ENCODE peak calls at places on chromosomes 5 and 9, in eight cellular contexts. A is COR-L47; I is choroid plexus epithelial cell; F is naive thymus-derived CD8-positive, alpha-beta T cell; B is neural progenitor cell; J is ACHN; R is tibial nerve; X is stimulated activated CD4-positive, alpha-beta T cell treated with anti-CD3 and anti-CD28 coated beads, Interleukin-15, amount 100 ng/mL, for 1 hour. Y is an unnamed sample.

GRCh38 chr5:170523129-170523497 is 19.3 kb downstream of the KCNIP1 start:
- DNase-seq in A (peak; percentile 88), I (no peak), F (no peak), B (no peak), J (no peak), R (no peak), X (no peak), Y (no peak)

GRCh38 chr9:121299467-121300282 is 31.7 kb downstream of the GSN start:
- DNase-seq in A (peak; percentile 42), I (peak; percentile 43), F (no peak), B (peak; percentile 77), J (no peak), R (peak; percentile 67), X (no peak), Y (no peak)

GRCh38 chr5:2773327-2773726 is 21.9 kb upstream of the IRX2 start:
- DNase-seq in A (no peak), I (no peak), F (no peak), B (no peak), J (no peak), R (no peak), X (no peak), Y (no peak)

GRCh38 chr5:157648275-157648990 is 3.8 kb downstream of the SOX30 start:
- DNase-seq in A (no peak), I (no peak), F (no peak), B (no peak), J (no peak), R (no peak), X (no peak), Y (no peak)

GRCh38 chr5:163563880-163564279 is 58.5 kb downstream of the MAT2B start:
- DNase-seq in A (no peak), I (no peak), F (no peak), B (no peak), J (no peak), R (no peak), X (no peak), Y (no peak)

GRCh38 chr9:19102181-19102630 is 498 bp downstream of the HAUS6 start:
- DNase-seq in A (peak; percentile 20), I (no peak), F (peak; percentile 18), B (peak; percentile 42), J (peak; percentile 36), R (no peak), X (no peak), Y (no peak)

GRCh38 chr5:45795458-45795857 is 99.3 kb upstream of the HCN1 start:
- DNase-seq in A (no peak), I (no peak), F (no peak), B (no peak), J (no peak), R (no peak), X (no peak), Y (no peak)

GRCh38 chr5:109411627-109412026 is 1.9 kb upstream of the PJA2 start:
- DNase-seq in A (no peak), I (peak; percentile 94), F (no peak), B (no peak), J (peak; percentile 74), R (no peak), X (no peak), Y (no peak)

GRCh38 chr5:151696470-151697061 is 9.9 kb upstream of the SPARC start:
- DNase-seq in A (no peak), I (peak; percentile 97), F (no peak), B (peak; percentile 41), J (peak; percentile 58), R (peak; percentile 58), X (no peak), Y (no peak)

GRCh38 chr5:153756540-153756939 is 266.1 kb downstream of the GRIA1 start:
- DNase-seq in A (no peak), I (peak; percentile 6), F (no peak), B (peak; percentile 20), J (peak; percentile 3), R (no peak), X (no peak), Y (no peak)

GRCh38 chr9:89940625-89941024 is 335.8 kb downstream of the GADD45G start:
- DNase-seq in A (no peak), I (no peak), F (no peak), B (no peak), J (no peak), R (no peak), X (no peak), Y (no peak)

GRCh38 chr5:97874491-97874890 is 691.4 kb upstream of the RIOK2 start:
- DNase-seq in A (no peak), I (no peak), F (no peak), B (no peak), J (no peak), R (no peak), X (no peak), Y (no peak)